ENCODE peak calls at places on chromosomes 7 and 10, in four cellular contexts. One of them, this sample, is unnamed.

GRCh38 chr7:6231184-6231583 is 41.2 kb downstream of the CYTH3 start:
- DNase-seq in HFFc6: no peak
- DNase-seq in BJ: no peak
- DNase-seq in transverse colon: no peak
- DNase-seq in this sample: no peak

GRCh38 chr7:69799048-69799697 is 200.9 kb downstream of the AUTS2 start:
- DNase-seq in BJ: no peak
- DNase-seq in transverse colon: no peak
- DNase-seq in HFFc6: no peak
- DNase-seq in this sample: no peak

GRCh38 chr7:157888579-157888978 is 551.8 kb downstream of the DNAJB6 start:
- DNase-seq in BJ: no peak
- DNase-seq in HFFc6: no peak
- DNase-seq in transverse colon: no peak
- DNase-seq in this sample: no peak

GRCh38 chr7:2862831-2863361 is 18.8 kb upstream of the GNA12 start:
- DNase-seq in BJ: no peak
- DNase-seq in transverse colon: no peak
- DNase-seq in HFFc6: no peak
- DNase-seq in this sample: no peak

GRCh38 chr10:70603439-70603778 is 868 bp upstream of the PRF1 start:
- DNase-seq in transverse colon: no peak
- DNase-seq in HFFc6: no peak
- DNase-seq in BJ: no peak
- DNase-seq in this sample: no peak

GRCh38 chr7:25671087-25671486 is 442.8 kb upstream of the NPVF start:
- DNase-seq in HFFc6: no peak
- DNase-seq in BJ: no peak
- DNase-seq in transverse colon: no peak
- DNase-seq in this sample: no peak

GRCh38 chr10:14220026-14220425 is 110.7 kb downstream of the FRMD4A start:
- DNase-seq in BJ: no peak
- DNase-seq in HFFc6: no peak
- DNase-seq in transverse colon: no peak
- DNase-seq in this sample: no peak

GRCh38 chr10:132679217-132679595 is 106.7 kb downstream of the NKX6-2 start:
- DNase-seq in transverse colon: no peak
- DNase-seq in HFFc6: no peak
- DNase-seq in BJ: no peak
- DNase-seq in this sample: no peak

GRCh38 chr10:37856881-37857286 is 526 bp downstream of the ZNF248 start:
- DNase-seq in BJ: no peak
- DNase-seq in transverse colon: peak
- DNase-seq in HFFc6: peak
- DNase-seq in this sample: no peak

GRCh38 chr7:131604841-131605279 is 48.4 kb upstream of the PODXL start:
- DNase-seq in BJ: peak
- DNase-seq in transverse colon: no peak
- DNase-seq in HFFc6: peak
- DNase-seq in this sample: peak

GRCh38 chr10:3784510-3785250 is at the start of gene KLF6:
- DNase-seq in HFFc6: no peak
- DNase-seq in transverse colon: peak
- DNase-seq in BJ: no peak
- DNase-seq in this sample: no peak

GRCh38 chr10:51377070-51377931 is 303.0 kb downstream of the PRKG1 start:
- DNase-seq in transverse colon: no peak
- DNase-seq in BJ: no peak
- DNase-seq in HFFc6: no peak
- DNase-seq in this sample: no peak

This sample was measured in GM04503.